ENCODE peak calls at places on chromosomes 5 and 9, in seven cellular contexts. V is GM04504, Q is nucleus accumbens, D is psoas muscle, R is endodermal cell, K is EL, B is Kasumi-1. I is an unnamed sample.

GRCh38 chr5:51387854-51388320 is 4.6 kb downstream of the ISL1 start:
- DNase-seq in V (no peak), Q (no peak), D (no peak), R (peak), K (no peak), B (no peak), I (no peak)

GRCh38 chr9:87684627-87685204 is 41.2 kb upstream of the CTSL start:
- DNase-seq in V (no peak), Q (no peak), D (peak), R (peak), K (peak), B (no peak), I (no peak)

GRCh38 chr5:77413049-77413448 is 79.1 kb downstream of the WDR41 start:
- DNase-seq in V (no peak), Q (no peak), D (no peak), R (no peak), K (no peak), B (no peak), I (no peak)

GRCh38 chr9:17349816-17350215 is 215.0 kb downstream of the CNTLN start:
- DNase-seq in V (peak), Q (no peak), D (no peak), R (no peak), K (peak), B (no peak), I (peak)

GRCh38 chr9:135329571-135330306 is 149.8 kb upstream of the PPP1R26 start:
- DNase-seq in V (no peak), Q (no peak), D (no peak), R (peak), K (no peak), B (no peak), I (no peak)

GRCh38 chr9:74255489-74255984 is 241.6 kb upstream of the RORB start:
- DNase-seq in V (no peak), Q (no peak), D (no peak), R (no peak), K (no peak), B (peak), I (no peak)

GRCh38 chr5:87770601-87771121 is 357.9 kb upstream of the CCNH start:
- DNase-seq in V (no peak), Q (peak), D (no peak), R (peak), K (no peak), B (no peak), I (no peak)

GRCh38 chr5:32753765-32754164 is 42.6 kb downstream of the NPR3 start:
- DNase-seq in V (peak), Q (no peak), D (no peak), R (no peak), K (peak), B (no peak), I (no peak)

GRCh38 chr5:129245489-129245888 is 150.9 kb downstream of the ISOC1 start:
- DNase-seq in V (no peak), Q (no peak), D (no peak), R (no peak), K (no peak), B (no peak), I (no peak)

GRCh38 chr9:4742246-4742645 is 1.2 kb upstream of the AK3 start:
- DNase-seq in V (no peak), Q (no peak), D (no peak), R (no peak), K (peak), B (no peak), I (no peak)

GRCh38 chr9:95116002-95116819 is 201.3 kb downstream of the FANCC start:
- DNase-seq in V (no peak), Q (no peak), D (no peak), R (peak), K (no peak), B (no peak), I (no peak)

GRCh38 chr5:121630402-121630801 is 221.3 kb upstream of the FTMT start:
- DNase-seq in V (no peak), Q (no peak), D (no peak), R (peak), K (peak), B (no peak), I (no peak)

GRCh38 chr9:32426278-32426939 is 42.0 kb downstream of the ACO1 start:
- DNase-seq in V (no peak), Q (peak), D (no peak), R (no peak), K (peak), B (no peak), I (peak)

GRCh38 chr5:56170557-56170956 is 62.6 kb downstream of the ANKRD55 start:
- DNase-seq in V (no peak), Q (no peak), D (no peak), R (no peak), K (no peak), B (no peak), I (peak)

GRCh38 chr5:1840741-1841521 is 39.7 kb downstream of the NDUFS6 start:
- DNase-seq in V (no peak), Q (no peak), D (no peak), R (peak), K (no peak), B (no peak), I (no peak)

GRCh38 chr5:169964247-169964646 is 16.0 kb downstream of the INSYN2B start:
- DNase-seq in V (no peak), Q (no peak), D (no peak), R (no peak), K (no peak), B (no peak), I (no peak)

GRCh38 chr5:132687995-132688394 is 14.2 kb downstream of the IL4 start:
- DNase-seq in V (no peak), Q (no peak), D (no peak), R (no peak), K (no peak), B (no peak), I (no peak)